ENCODE peak calls at places on chromosomes 2 and 18, in four cellular contexts. J is foreskin fibroblast, I is NCI-H2081, X is GM13976. F is an unnamed sample.

GRCh38 chr2:195318440-195319111 is 338.4 kb upstream of the SLC39A10 start:
- DNase-seq in J (peak), I (peak), X (peak), F (no peak)

GRCh38 chr2:73175663-73176204 is 26.6 kb upstream of the NOTO start:
- DNase-seq in J (peak), I (peak), X (peak), F (peak)

GRCh38 chr18:35697869-35698268 is 116.3 kb downstream of the GALNT1 start:
- DNase-seq in J (no peak), I (no peak), X (no peak), F (no peak)

GRCh38 chr2:237867465-237867864 is 8.0 kb downstream of the RAMP1 start:
- DNase-seq in J (no peak), I (no peak), X (no peak), F (no peak)

GRCh38 chr2:173043466-173043865 is 32.2 kb upstream of the MAP3K20 start:
- DNase-seq in J (no peak), I (no peak), X (no peak), F (no peak)

GRCh38 chr2:99643824-99644787 is 154.3 kb upstream of the REV1 start:
- DNase-seq in J (peak), I (peak), X (no peak), F (no peak)

GRCh38 chr2:181738074-181738473 is 57.8 kb upstream of the NEUROD1 start:
- DNase-seq in J (peak), I (no peak), X (no peak), F (no peak)

GRCh38 chr2:16262516-16263178 is 322.3 kb downstream of the MYCN start:
- DNase-seq in J (no peak), I (no peak), X (no peak), F (no peak)

GRCh38 chr2:222752731-222753130 is 81.3 kb downstream of the MOGAT1 start:
- DNase-seq in J (no peak), I (no peak), X (no peak), F (no peak)

GRCh38 chr2:3745901-3746300 is 42.5 kb downstream of the DCDC2C start:
- DNase-seq in J (no peak), I (no peak), X (no peak), F (no peak)

GRCh38 chr18:78873916-78874505 is 105.6 kb upstream of the SALL3 start:
- DNase-seq in J (no peak), I (no peak), X (no peak), F (no peak)

GRCh38 chr2:172906401-172906811 is 169.2 kb upstream of the MAP3K20 start:
- DNase-seq in J (no peak), I (peak), X (no peak), F (no peak)

GRCh38 chr2:235898766-235899165 is 269.4 kb downstream of the GBX2 start:
- DNase-seq in J (no peak), I (no peak), X (no peak), F (no peak)

GRCh38 chr2:9498210-9498609 is 23.9 kb downstream of the IAH1 start:
- DNase-seq in J (peak), I (no peak), X (no peak), F (no peak)

GRCh38 chr2:88711897-88712296 is 20.4 kb downstream of the RPIA start:
- DNase-seq in J (no peak), I (no peak), X (no peak), F (no peak)

GRCh38 chr2:16717477-16717876 is 51.8 kb upstream of the CYRIA start:
- DNase-seq in J (no peak), I (no peak), X (no peak), F (no peak)

GRCh38 chr18:70072678-70073077 is 125.0 kb upstream of the CD226 start:
- DNase-seq in J (peak), I (peak), X (no peak), F (no peak)

GRCh38 chr18:58526425-58527115 is 102.3 kb downstream of the ALPK2 start:
- DNase-seq in J (no peak), I (no peak), X (no peak), F (no peak)

GRCh38 chr2:129460643-129461198 is 518.7 kb upstream of the RAB6C start:
- DNase-seq in J (no peak), I (no peak), X (no peak), F (no peak)

GRCh38 chr2:240624950-240625621 is at the start of gene GPR35:
- DNase-seq in J (peak), I (no peak), X (peak), F (peak)

GRCh38 chr2:209960676-209961630 is 41.5 kb upstream of the RPE start:
- DNase-seq in J (peak), I (peak), X (peak), F (no peak)

GRCh38 chr2:83615491-83615890 is 843.6 kb downstream of the SUCLG1 start:
- DNase-seq in J (no peak), I (no peak), X (no peak), F (no peak)

GRCh38 chr2:81976998-81977397 is 1672.4 kb upstream of the LRRTM1 start:
- DNase-seq in J (no peak), I (peak), X (no peak), F (no peak)

F was measured in GM06990.